ENCODE peak calls at places on chromosome 3, in nine cellular contexts. Y, D, S, O, N, K, W, G and M are unnamed samples.

GRCh38 chr3:194135806-194136518 is at the start of gene HES1:
- DNase-seq in Y (peak), D (peak), S (peak), O (peak), N (peak), K (peak), W (peak), G (peak), M (peak)

GRCh38 chr3:96000963-96001362 is 813.4 kb upstream of the EPHA6 start:
- DNase-seq in Y (no peak), D (peak), S (no peak), O (no peak), N (no peak), K (no peak), W (no peak), G (no peak), M (no peak)

GRCh38 chr3:46913644-46914043 is 36.1 kb downstream of the PTH1R start:
- DNase-seq in Y (no peak), D (no peak), S (no peak), O (peak), N (no peak), K (no peak), W (no peak), G (no peak), M (no peak)

GRCh38 chr3:9762871-9763270 is 6.9 kb downstream of the CAMK1 start:
- DNase-seq in Y (no peak), D (no peak), S (no peak), O (no peak), N (no peak), K (no peak), W (no peak), G (no peak), M (no peak)

GRCh38 chr3:84925571-84925970 is 33.2 kb upstream of the CADM2 start:
- DNase-seq in Y (no peak), D (no peak), S (no peak), O (no peak), N (no peak), K (no peak), W (no peak), G (no peak), M (no peak)

GRCh38 chr3:78178209-78178608 is 1138.3 kb downstream of the ROBO2 start:
- DNase-seq in Y (no peak), D (no peak), S (no peak), O (no peak), N (no peak), K (no peak), W (no peak), G (no peak), M (no peak)

GRCh38 chr3:59559721-59560514 is 510.1 kb upstream of the CFAP20DC start:
- DNase-seq in Y (no peak), D (no peak), S (no peak), O (no peak), N (no peak), K (no peak), W (no peak), G (no peak), M (no peak)

GRCh38 chr3:128413413-128414205 is 53.1 kb downstream of the DNAJB8 start:
- DNase-seq in Y (no peak), D (no peak), S (no peak), O (no peak), N (no peak), K (no peak), W (no peak), G (no peak), M (no peak)

GRCh38 chr3:88141458-88142083 is 8.2 kb upstream of the C3orf38 start:
- DNase-seq in Y (no peak), D (no peak), S (no peak), O (no peak), N (no peak), K (no peak), W (no peak), G (no peak), M (no peak)

GRCh38 chr3:197511853-197512635 is 43.7 kb downstream of the BDH1 start:
- DNase-seq in Y (no peak), D (no peak), S (no peak), O (no peak), N (no peak), K (no peak), W (no peak), G (no peak), M (no peak)

GRCh38 chr3:46482632-46483311 is 15.0 kb upstream of the RTP3 start:
- DNase-seq in Y (no peak), D (no peak), S (no peak), O (no peak), N (no peak), K (no peak), W (no peak), G (no peak), M (no peak)

GRCh38 chr3:195140816-195141793 is 129.9 kb downstream of the XXYLT1 start:
- DNase-seq in Y (no peak), D (no peak), S (no peak), O (no peak), N (no peak), K (no peak), W (no peak), G (no peak), M (no peak)

GRCh38 chr3:32018723-32019564 is 37.4 kb downstream of the ZNF860 start:
- DNase-seq in Y (peak), D (no peak), S (peak), O (no peak), N (peak), K (no peak), W (no peak), G (peak), M (no peak)

GRCh38 chr3:65879372-65879771 is 159.3 kb downstream of the MAGI1 start:
- DNase-seq in Y (no peak), D (no peak), S (no peak), O (no peak), N (no peak), K (no peak), W (no peak), G (no peak), M (no peak)

GRCh38 chr3:115324056-115324455 is 177.0 kb upstream of the ZBTB20 start:
- DNase-seq in Y (no peak), D (no peak), S (no peak), O (no peak), N (no peak), K (no peak), W (no peak), G (no peak), M (no peak)

GRCh38 chr3:50327129-50327528 is 894 bp downstream of the TUSC2 start:
- DNase-seq in Y (no peak), D (no peak), S (no peak), O (no peak), N (no peak), K (no peak), W (peak), G (no peak), M (no peak)

GRCh38 chr3:52893723-52894122 is 3.6 kb downstream of the STIMATE start:
- DNase-seq in Y (no peak), D (peak), S (no peak), O (no peak), N (no peak), K (no peak), W (no peak), G (no peak), M (no peak)

GRCh38 chr3:17238029-17238428 is 353.3 kb downstream of the PLCL2 start:
- DNase-seq in Y (no peak), D (no peak), S (no peak), O (no peak), N (no peak), K (no peak), W (no peak), G (no peak), M (no peak)

GRCh38 chr3:103393395-103394186 is 958.8 kb downstream of the ZPLD1 start:
- DNase-seq in Y (no peak), D (no peak), S (no peak), O (no peak), N (no peak), K (no peak), W (no peak), G (no peak), M (no peak)

GRCh38 chr3:179181993-179182551 is 33.9 kb downstream of the PIK3CA start:
- DNase-seq in Y (no peak), D (no peak), S (no peak), O (no peak), N (no peak), K (no peak), W (no peak), G (no peak), M (no peak)

GRCh38 chr3:123620338-123620737 is 35.5 kb upstream of the HACD2 start:
- DNase-seq in Y (no peak), D (no peak), S (no peak), O (no peak), N (no peak), K (no peak), W (no peak), G (no peak), M (no peak)
- TF ChIP-seq CTCF in Y (no peak), D (no peak), S (no peak), O (no peak), N (no peak), K (no peak), W (no peak), G (no peak), M (no peak)

GRCh38 chr3:42508562-42508961 is 6.1 kb downstream of the VIPR1 start:
- DNase-seq in Y (no peak), D (no peak), S (no peak), O (no peak), N (no peak), K (no peak), W (no peak), G (no peak), M (no peak)

GRCh38 chr3:42505849-42506410 is 3.5 kb downstream of the VIPR1 start:
- DNase-seq in Y (no peak), D (no peak), S (no peak), O (peak), N (no peak), K (no peak), W (peak), G (no peak), M (peak)

GRCh38 chr3:42507751-42508335 is 5.4 kb downstream of the VIPR1 start:
- DNase-seq in Y (no peak), D (no peak), S (no peak), O (peak), N (no peak), K (no peak), W (no peak), G (no peak), M (no peak)

GRCh38 chr3:42509111-42509510 is 6.7 kb downstream of the VIPR1 start:
- DNase-seq in Y (no peak), D (no peak), S (no peak), O (no peak), N (no peak), K (no peak), W (no peak), G (no peak), M (no peak)

GRCh38 chr3:42507252-42507651 is 4.8 kb downstream of the VIPR1 start:
- DNase-seq in Y (no peak), D (peak), S (no peak), O (peak), N (no peak), K (no peak), W (no peak), G (no peak), M (no peak)
- TF ChIP-seq CTCF in Y (no peak), D (no peak), S (no peak), O (no peak), N (no peak), K (no peak), W (no peak), G (no peak), M (no peak)

DNA sequence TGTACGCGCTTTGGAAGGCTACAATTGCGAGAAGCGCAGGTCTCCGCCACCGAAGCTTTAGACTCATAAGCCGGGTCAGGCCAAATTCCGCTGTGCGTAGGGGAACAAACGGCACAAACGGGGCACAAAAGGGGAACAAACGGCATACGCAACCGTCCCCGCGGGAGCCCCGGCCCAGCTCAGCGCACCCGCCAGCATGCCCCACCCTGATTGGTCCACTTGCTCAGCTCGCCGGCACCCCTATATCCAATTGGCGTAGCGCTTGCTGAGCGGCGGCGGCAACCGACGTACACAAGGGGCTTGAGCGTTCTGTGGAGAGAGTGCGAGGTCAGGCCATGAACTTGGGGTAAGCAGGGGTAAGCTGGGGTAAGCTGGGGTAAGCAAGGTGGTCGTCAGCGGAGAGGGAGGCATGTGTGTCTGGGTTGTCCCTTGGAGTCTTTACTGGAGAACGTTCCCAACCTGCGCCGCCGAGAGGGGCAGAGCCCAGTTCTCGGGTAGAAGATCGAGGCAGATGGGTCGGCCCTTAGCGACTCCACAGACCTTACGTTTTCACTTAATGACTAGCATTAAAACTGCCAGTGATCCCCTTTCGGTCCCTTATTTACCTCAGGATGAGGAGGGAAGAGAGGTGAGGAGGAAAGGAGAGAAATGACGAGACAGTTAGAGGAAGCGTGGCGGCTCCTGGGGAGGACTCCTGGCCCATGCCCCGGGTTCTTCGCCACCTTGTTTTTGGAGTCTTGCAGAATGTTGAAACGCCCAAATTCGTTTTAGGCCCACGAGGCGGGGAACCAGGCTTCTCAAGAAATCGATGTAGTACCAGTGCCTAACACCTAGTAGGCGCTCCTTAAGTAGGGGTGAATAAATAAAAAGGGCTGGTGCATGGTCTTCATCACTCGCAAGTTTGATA is at the start of gene CCDC66:
- DNase-seq in Y (peak), D (peak), S (peak), O (peak), N (peak), K (peak), W (peak), G (peak), M (peak)
- TF ChIP-seq CTCF in Y (peak), D (peak), S (peak), O (peak), N (peak), K (peak), W (no peak), G (peak), M (peak)

DNA sequence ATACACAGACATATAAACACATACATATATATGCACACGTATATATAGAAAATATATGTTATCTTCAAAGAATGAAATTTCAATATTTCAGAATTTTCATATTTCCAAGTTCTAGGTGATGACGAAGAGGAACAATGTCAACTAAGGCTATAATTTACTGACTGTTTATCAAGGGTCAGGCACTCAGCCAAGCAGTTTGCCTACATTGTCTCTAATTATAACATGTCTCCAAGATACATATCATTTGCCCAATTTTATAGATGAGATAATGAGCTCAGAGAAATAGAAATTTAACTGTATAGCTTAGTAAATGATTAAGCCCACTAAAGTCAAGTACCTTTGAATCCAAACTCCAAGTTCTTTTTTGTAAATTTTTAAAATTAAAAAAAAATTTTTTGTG is 99.9 kb upstream of the PLSCR4 start:
- DNase-seq in Y (no peak), D (no peak), S (no peak), O (no peak), N (no peak), K (no peak), W (no peak), G (no peak), M (no peak)
- TF ChIP-seq CTCF in Y (no peak), D (no peak), S (no peak), O (no peak), N (no peak), K (no peak), W (no peak), G (no peak), M (no peak)

GRCh38 chr3:190339130-190339529 is 16.9 kb upstream of the CLDN1 start:
- DNase-seq in Y (no peak), D (no peak), S (no peak), O (no peak), N (peak), K (peak), W (no peak), G (peak), M (no peak)
- TF ChIP-seq CTCF in Y (no peak), D (no peak), S (no peak), O (no peak), N (no peak), K (peak), W (no peak), G (peak), M (peak)

GRCh38 chr3:20154078-20154477 is 31.9 kb downstream of the SGO1 start:
- DNase-seq in Y (no peak), D (no peak), S (no peak), O (no peak), N (no peak), K (no peak), W (no peak), G (no peak), M (no peak)

GRCh38 chr3:20160230-20160629 is 25.8 kb downstream of the SGO1 start:
- DNase-seq in Y (no peak), D (no peak), S (peak), O (no peak), N (no peak), K (no peak), W (no peak), G (no peak), M (no peak)

GRCh38 chr3:20154928-20155327 is 31.1 kb downstream of the SGO1 start:
- DNase-seq in Y (no peak), D (no peak), S (no peak), O (no peak), N (peak), K (no peak), W (no peak), G (no peak), M (no peak)
- TF ChIP-seq CTCF in Y (no peak), D (no peak), S (no peak), O (no peak), N (no peak), K (no peak), W (no peak), G (no peak), M (no peak)

DNA sequence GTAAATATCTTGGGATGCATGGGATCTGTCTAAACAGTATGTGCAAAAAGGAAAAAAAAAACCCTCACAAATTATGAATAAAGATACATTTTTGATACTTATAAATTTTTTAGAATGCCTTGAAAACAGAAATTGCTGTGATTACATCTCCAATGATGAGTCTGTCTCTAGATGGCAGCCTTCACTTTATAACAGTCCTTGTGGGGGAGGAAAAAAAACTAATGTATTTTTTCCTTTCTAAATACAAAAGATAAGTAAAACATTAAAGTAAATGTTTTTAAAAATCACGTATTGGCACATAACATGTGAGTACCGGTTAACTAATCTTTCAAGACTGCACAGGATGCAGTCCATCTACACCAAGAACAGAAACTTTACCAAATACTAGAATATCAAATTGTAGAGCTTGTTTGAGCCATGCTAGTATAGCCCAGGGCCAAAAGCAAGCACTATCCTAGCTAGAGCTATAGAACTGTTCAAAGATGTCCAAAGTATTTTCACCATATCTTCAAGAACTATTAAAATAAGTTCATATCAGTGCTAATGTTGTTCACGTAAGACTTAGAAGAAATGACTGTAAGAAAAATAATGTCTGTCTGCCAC is 206.4 kb downstream of the STAG1 start:
- DNase-seq in Y (no peak), D (no peak), S (no peak), O (no peak), N (no peak), K (no peak), W (no peak), G (no peak), M (no peak)
- TF ChIP-seq CTCF in Y (no peak), D (no peak), S (no peak), O (peak), N (no peak), K (no peak), W (no peak), G (no peak), M (no peak)